ENCODE peak calls at places on chromosomes 7 and 10, in six cellular contexts. One of them, this sample, is unnamed.

GRCh38 chr10:86344281-86344680 is 22.3 kb downstream of the GRID1 start:
- DNase-seq in SK-N-SH: no peak
- DNase-seq in IMR-90: no peak
- DNase-seq in GM12878: no peak
- DNase-seq in A549: no peak
- DNase-seq in K562: no peak
- DNase-seq in this sample: no peak

GRCh38 chr7:126606331-126606730 is 646.4 kb downstream of the GRM8 start:
- DNase-seq in SK-N-SH: no peak
- DNase-seq in K562: no peak
- DNase-seq in IMR-90: no peak
- DNase-seq in GM12878: no peak
- DNase-seq in A549: no peak
- DNase-seq in this sample: no peak

GRCh38 chr10:1418031-1418550 is 319.2 kb downstream of the ADARB2 start:
- DNase-seq in K562: no peak
- DNase-seq in IMR-90: no peak
- DNase-seq in SK-N-SH: no peak
- DNase-seq in A549: no peak
- DNase-seq in GM12878: no peak
- DNase-seq in this sample: no peak

GRCh38 chr7:155984609-155985405 is 172.5 kb upstream of the SHH start:
- DNase-seq in SK-N-SH: no peak
- DNase-seq in K562: no peak
- DNase-seq in A549: no peak
- DNase-seq in IMR-90: no peak
- DNase-seq in GM12878: no peak
- DNase-seq in this sample: no peak

GRCh38 chr10:112951349-112952281 is 1.6 kb downstream of the TCF7L2 start:
- DNase-seq in GM12878: no peak
- DNase-seq in IMR-90: peak; percentile 84
- DNase-seq in SK-N-SH: peak; percentile 75
- DNase-seq in A549: peak; percentile 53
- DNase-seq in K562: peak; percentile 41
- DNase-seq in this sample: peak; percentile 86

GRCh38 chr7:132654150-132654549 is 77.9 kb upstream of the PLXNA4 start:
- DNase-seq in GM12878: no peak
- DNase-seq in SK-N-SH: no peak
- DNase-seq in A549: peak; percentile 44
- DNase-seq in IMR-90: no peak
- DNase-seq in K562: peak; percentile 15
- DNase-seq in this sample: no peak

GRCh38 chr7:142567201-142567600 is 182.1 kb upstream of the PRSS1 start:
- DNase-seq in A549: no peak
- DNase-seq in IMR-90: no peak
- DNase-seq in K562: no peak
- DNase-seq in SK-N-SH: no peak
- DNase-seq in GM12878: no peak
- DNase-seq in this sample: no peak

GRCh38 chr10:35027567-35027966 is 62.6 kb downstream of the CUL2 start:
- DNase-seq in K562: no peak
- DNase-seq in A549: no peak
- DNase-seq in SK-N-SH: peak; percentile 32
- DNase-seq in GM12878: no peak
- DNase-seq in IMR-90: peak; percentile 39
- DNase-seq in this sample: peak; percentile 12

GRCh38 chr10:129646921-129647320 is 179.9 kb downstream of the MGMT start:
- DNase-seq in GM12878: no peak
- DNase-seq in K562: no peak
- DNase-seq in SK-N-SH: no peak
- DNase-seq in A549: no peak
- DNase-seq in IMR-90: no peak
- DNase-seq in this sample: no peak

GRCh38 chr10:32321016-32321631 is 25.8 kb downstream of the EPC1 start:
- DNase-seq in A549: no peak
- DNase-seq in GM12878: no peak
- DNase-seq in IMR-90: no peak
- DNase-seq in K562: no peak
- DNase-seq in SK-N-SH: no peak
- DNase-seq in this sample: no peak

GRCh38 chr10:11011966-11012365 is 5.7 kb upstream of the CELF2 start:
- DNase-seq in IMR-90: no peak
- DNase-seq in K562: no peak
- DNase-seq in A549: no peak
- DNase-seq in SK-N-SH: no peak
- DNase-seq in GM12878: no peak
- DNase-seq in this sample: no peak

GRCh38 chr7:100793806-100794660 is 33.3 kb downstream of the EPHB4 start:
- DNase-seq in A549: no peak
- DNase-seq in K562: no peak
- DNase-seq in SK-N-SH: no peak
- DNase-seq in GM12878: no peak
- DNase-seq in IMR-90: peak; percentile 31
- DNase-seq in this sample: no peak

GRCh38 chr7:105940111-105940510 is 23.0 kb upstream of the CDHR3 start:
- DNase-seq in GM12878: no peak
- DNase-seq in A549: no peak
- DNase-seq in SK-N-SH: peak; percentile 76
- DNase-seq in K562: no peak
- DNase-seq in IMR-90: no peak
- DNase-seq in this sample: peak; percentile 81

GRCh38 chr10:103703941-103704919 is 151.1 kb downstream of the SH3PXD2A start:
- DNase-seq in SK-N-SH: no peak
- DNase-seq in A549: no peak
- DNase-seq in K562: no peak
- DNase-seq in GM12878: no peak
- DNase-seq in IMR-90: no peak
- DNase-seq in this sample: no peak

GRCh38 chr7:30027065-30027456 is 559 bp upstream of the FKBP14 start:
- DNase-seq in GM12878: peak; percentile 51
- DNase-seq in A549: peak; percentile 36
- DNase-seq in IMR-90: peak; percentile 57
- DNase-seq in SK-N-SH: peak; percentile 29
- DNase-seq in K562: no peak
- DNase-seq in this sample: peak; percentile 38
- TF ChIP-seq SMC3 in GM12878: no peak
- TF ChIP-seq SMC3 in A549: no peak
- TF ChIP-seq SMC3 in IMR-90: no peak
- TF ChIP-seq SMC3 in SK-N-SH: no peak
- TF ChIP-seq SMC3 in K562: no peak
- TF ChIP-seq SMC3 in this sample: no peak

GRCh38 chr7:7385421-7385820 is 150.3 kb downstream of the COL28A1 start:
- DNase-seq in GM12878: no peak
- DNase-seq in SK-N-SH: no peak
- DNase-seq in A549: no peak
- DNase-seq in K562: no peak
- DNase-seq in IMR-90: no peak
- DNase-seq in this sample: no peak
- TF ChIP-seq SMC3 in GM12878: no peak
- TF ChIP-seq SMC3 in SK-N-SH: no peak
- TF ChIP-seq SMC3 in A549: no peak
- TF ChIP-seq SMC3 in K562: no peak
- TF ChIP-seq SMC3 in IMR-90: no peak
- TF ChIP-seq SMC3 in this sample: no peak

GRCh38 chr7:41956276-41956675 is 253.4 kb upstream of the INHBA start:
- DNase-seq in SK-N-SH: no peak
- DNase-seq in GM12878: no peak
- DNase-seq in A549: no peak
- DNase-seq in K562: no peak
- DNase-seq in IMR-90: no peak
- DNase-seq in this sample: no peak
- TF ChIP-seq SMC3 in SK-N-SH: no peak
- TF ChIP-seq SMC3 in GM12878: no peak
- TF ChIP-seq SMC3 in A549: no peak
- TF ChIP-seq SMC3 in K562: no peak
- TF ChIP-seq SMC3 in IMR-90: no peak
- TF ChIP-seq SMC3 in this sample: no peak

GRCh38 chr10:69860290-69860689 is 58.6 kb downstream of the COL13A1 start:
- DNase-seq in A549: no peak
- DNase-seq in K562: no peak
- DNase-seq in IMR-90: no peak
- DNase-seq in SK-N-SH: no peak
- DNase-seq in GM12878: no peak
- DNase-seq in this sample: no peak

GRCh38 chr10:69864321-69864720 is 62.6 kb downstream of the COL13A1 start:
- DNase-seq in A549: no peak
- DNase-seq in K562: no peak
- DNase-seq in SK-N-SH: no peak
- DNase-seq in IMR-90: peak; percentile 93
- DNase-seq in GM12878: no peak
- DNase-seq in this sample: no peak

GRCh38 chr10:69863580-69863979 is 61.9 kb downstream of the COL13A1 start:
- DNase-seq in A549: no peak
- DNase-seq in GM12878: no peak
- DNase-seq in IMR-90: peak; percentile 77
- DNase-seq in SK-N-SH: no peak
- DNase-seq in K562: no peak
- DNase-seq in this sample: no peak

GRCh38 chr10:69862882-69863530 is 61.3 kb downstream of the COL13A1 start:
- DNase-seq in A549: no peak
- DNase-seq in K562: no peak
- DNase-seq in GM12878: no peak
- DNase-seq in SK-N-SH: no peak
- DNase-seq in IMR-90: no peak
- DNase-seq in this sample: no peak

DNA sequence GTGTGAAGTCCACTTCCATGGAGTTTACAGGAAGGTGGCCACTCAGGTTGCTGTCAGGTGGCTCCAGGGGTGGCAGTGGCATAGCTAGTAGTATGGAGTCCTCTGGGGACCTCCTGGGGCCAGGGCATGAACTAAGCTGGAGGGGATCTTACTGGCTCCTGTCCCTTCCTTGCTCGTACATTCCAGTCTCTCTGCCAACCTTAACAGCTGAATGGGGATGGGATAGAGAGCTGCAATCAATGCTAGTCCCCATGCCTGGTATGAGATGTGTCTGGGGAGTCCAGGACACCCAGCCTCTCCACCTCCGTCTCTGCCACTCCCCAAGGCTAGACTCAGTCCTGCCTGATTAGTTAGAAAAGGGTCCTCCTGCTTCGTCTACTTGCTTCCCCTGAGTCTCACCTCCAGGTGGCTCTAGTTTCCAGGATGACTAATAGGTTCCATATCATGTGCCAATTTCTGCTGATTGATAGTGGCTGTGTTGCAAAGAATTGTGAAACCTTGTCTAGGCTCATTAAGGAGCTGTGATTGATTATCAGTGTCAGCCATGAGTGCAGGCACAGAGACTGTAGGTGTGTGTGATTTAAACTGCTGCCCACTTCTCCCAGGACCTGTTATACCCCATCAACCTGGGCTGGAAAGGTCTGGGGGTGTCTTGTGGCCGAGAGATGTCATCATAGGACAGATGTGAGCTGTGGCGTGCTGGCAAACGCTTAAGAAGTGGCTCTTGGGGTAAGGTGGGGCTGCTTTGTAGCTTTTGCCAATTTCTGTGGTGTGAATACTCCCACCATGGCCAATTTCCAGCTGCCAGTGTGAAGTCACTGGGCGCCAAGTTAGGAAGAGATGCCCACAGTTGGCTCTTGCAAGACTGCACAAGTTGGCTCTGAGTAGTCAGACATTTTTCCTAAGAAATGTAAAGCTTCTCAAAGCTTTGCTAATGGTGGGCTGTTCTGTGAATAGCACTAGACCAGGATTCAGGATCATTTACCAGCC is 59.8 kb downstream of the COL13A1 start:
- DNase-seq in K562: peak; percentile 30
- DNase-seq in A549: peak; percentile 40
- DNase-seq in GM12878: no peak
- DNase-seq in SK-N-SH: no peak
- DNase-seq in IMR-90: peak; percentile 73
- DNase-seq in this sample: peak; percentile 34
- TF ChIP-seq SMC3 in K562: no peak
- TF ChIP-seq SMC3 in A549: peak; percentile 42
- TF ChIP-seq SMC3 in GM12878: no peak
- TF ChIP-seq SMC3 in SK-N-SH: peak; percentile 34
- TF ChIP-seq SMC3 in IMR-90: peak; percentile 15
- TF ChIP-seq SMC3 in this sample: no peak

DNA sequence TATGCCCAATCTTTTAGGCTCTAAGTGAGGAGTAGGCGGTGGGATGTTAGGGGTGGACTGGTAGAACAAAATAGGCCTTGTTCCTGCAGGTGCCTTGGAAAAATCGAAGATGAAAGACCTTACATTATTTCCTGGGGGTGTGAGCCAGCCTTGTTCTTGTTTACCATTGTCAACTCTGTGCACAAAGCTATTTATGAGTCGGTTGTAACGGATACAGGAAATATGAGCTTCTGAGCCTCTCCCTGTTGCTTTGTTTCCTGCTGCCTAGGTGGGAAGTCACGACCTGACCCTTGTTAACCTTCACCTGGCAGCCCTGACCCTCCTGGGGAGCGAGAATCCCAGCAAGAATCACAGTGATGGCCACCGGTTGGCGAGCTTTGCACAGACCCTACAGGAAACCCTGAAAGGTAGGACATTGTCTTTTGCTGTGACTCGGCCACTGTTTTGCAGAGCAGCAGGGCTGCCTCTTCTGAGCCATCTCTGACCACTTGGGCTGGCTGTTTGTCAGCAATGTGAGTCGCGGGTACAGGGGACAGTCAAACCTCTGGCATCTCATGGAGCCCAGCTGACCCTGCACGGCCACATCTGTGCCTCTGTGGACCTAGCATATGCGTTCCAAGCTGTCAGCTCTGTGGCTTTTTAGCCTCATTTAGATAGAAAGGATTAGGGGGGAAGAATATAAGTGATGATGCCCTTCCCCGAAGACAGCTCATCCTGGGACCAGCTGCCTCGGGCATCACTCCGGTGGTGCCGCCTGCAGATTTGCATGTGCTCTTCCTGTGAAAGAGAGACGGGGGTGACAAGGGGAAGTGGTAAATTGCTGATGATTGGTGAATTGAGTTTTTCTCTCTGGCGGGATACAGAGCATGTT is 102.1 kb upstream of the ANLN start:
- DNase-seq in IMR-90: no peak
- DNase-seq in A549: no peak
- DNase-seq in K562: no peak
- DNase-seq in GM12878: no peak
- DNase-seq in SK-N-SH: peak; percentile 54
- DNase-seq in this sample: peak; percentile 91
- TF ChIP-seq SMC3 in IMR-90: no peak
- TF ChIP-seq SMC3 in A549: no peak
- TF ChIP-seq SMC3 in K562: no peak
- TF ChIP-seq SMC3 in GM12878: no peak
- TF ChIP-seq SMC3 in SK-N-SH: no peak
- TF ChIP-seq SMC3 in this sample: no peak

GRCh38 chr10:48363617-48364355 is 57.3 kb downstream of the MAPK8 start:
- DNase-seq in A549: peak; percentile 28
- DNase-seq in GM12878: peak; percentile 51
- DNase-seq in IMR-90: peak; percentile 80
- DNase-seq in K562: peak; percentile 88
- DNase-seq in SK-N-SH: peak; percentile 30
- DNase-seq in this sample: peak; percentile 70
- TF ChIP-seq SMC3 in A549: peak; percentile 77
- TF ChIP-seq SMC3 in GM12878: peak; percentile 85
- TF ChIP-seq SMC3 in IMR-90: peak; percentile 84
- TF ChIP-seq SMC3 in K562: peak; percentile 92
- TF ChIP-seq SMC3 in SK-N-SH: peak; percentile 79
- TF ChIP-seq SMC3 in this sample: peak; percentile 85

GRCh38 chr7:44073664-44074348 is 8.4 kb upstream of the PGAM2 start:
- DNase-seq in SK-N-SH: no peak
- DNase-seq in A549: no peak
- DNase-seq in GM12878: no peak
- DNase-seq in K562: no peak
- DNase-seq in IMR-90: peak; percentile 66
- DNase-seq in this sample: no peak
- TF ChIP-seq SMC3 in SK-N-SH: no peak
- TF ChIP-seq SMC3 in A549: no peak
- TF ChIP-seq SMC3 in GM12878: no peak
- TF ChIP-seq SMC3 in K562: no peak
- TF ChIP-seq SMC3 in IMR-90: no peak
- TF ChIP-seq SMC3 in this sample: no peak

This sample was measured in HepG2.